ENCODE peak calls at places on chromosome 12, in seven cellular contexts. H, G, N, L, P, K and I are unnamed samples.

GRCh38 chr12:3182426-3182825 is 105.2 kb downstream of the TSPAN9 start:
- DNase-seq in H (peak; percentile 51), G (no peak), N (no peak), L (no peak), P (no peak), K (no peak), I (no peak)

GRCh38 chr12:6532927-6533652 is 1.2 kb upstream of the GAPDH start:
- DNase-seq in H (peak; percentile 80), G (peak; percentile 59), N (no peak), L (no peak), P (no peak), K (peak; percentile 36), I (peak; percentile 78)

GRCh38 chr12:20383612-20384011 is 15.3 kb downstream of the PDE3A start:
- DNase-seq in H (no peak), G (no peak), N (no peak), L (no peak), P (no peak), K (no peak), I (no peak)

GRCh38 chr12:56834886-56835285 is 71.8 kb downstream of the HSD17B6 start:
- DNase-seq in H (no peak), G (no peak), N (no peak), L (no peak), P (no peak), K (no peak), I (no peak)

GRCh38 chr12:24109381-24110039 is 160.0 kb upstream of the SOX5 start:
- DNase-seq in H (peak; percentile 40), G (no peak), N (no peak), L (no peak), P (no peak), K (no peak), I (no peak)

GRCh38 chr12:49061157-49061650 is 610 bp upstream of the KMT2D start:
- DNase-seq in H (no peak), G (no peak), N (no peak), L (no peak), P (no peak), K (peak; percentile 13), I (no peak)

GRCh38 chr12:52655720-52656124 is 3.7 kb upstream of the KRT2 start:
- DNase-seq in H (peak; percentile 72), G (no peak), N (no peak), L (no peak), P (no peak), K (no peak), I (no peak)

GRCh38 chr12:49776413-49776812 is 35.1 kb downstream of the TMBIM6 start:
- DNase-seq in H (peak; percentile 86), G (peak; percentile 89), N (peak; percentile 39), L (no peak), P (peak; percentile 39), K (peak; percentile 52), I (peak; percentile 4)

GRCh38 chr12:86613306-86613705 is 357.1 kb upstream of the MGAT4C start:
- DNase-seq in H (peak; percentile 72), G (no peak), N (no peak), L (no peak), P (no peak), K (no peak), I (no peak)

GRCh38 chr12:66823857-66824570 is 145.1 kb upstream of the GRIP1 start:
- DNase-seq in H (peak; percentile 92), G (no peak), N (no peak), L (no peak), P (no peak), K (no peak), I (peak; percentile 61)

GRCh38 chr12:30828686-30829085 is 73.9 kb upstream of the CAPRIN2 start:
- DNase-seq in H (no peak), G (no peak), N (no peak), L (no peak), P (no peak), K (no peak), I (no peak)

GRCh38 chr12:47094804-47095203 is 15.0 kb upstream of the AMIGO2 start:
- DNase-seq in H (peak; percentile 78), G (no peak), N (no peak), L (no peak), P (no peak), K (no peak), I (no peak)

GRCh38 chr12:50021071-50021470 is 4.2 kb downstream of the RACGAP1 start:
- DNase-seq in H (no peak), G (no peak), N (no peak), L (no peak), P (no peak), K (no peak), I (no peak)

GRCh38 chr12:132807295-132808222 is 21.1 kb downstream of the GOLGA3 start:
- DNase-seq in H (no peak), G (peak; percentile 38), N (no peak), L (no peak), P (no peak), K (no peak), I (no peak)

GRCh38 chr12:10562306-10562933 is 51.0 kb downstream of the MAGOHB start:
- DNase-seq in H (peak; percentile 65), G (peak; percentile 37), N (peak; percentile 36), L (no peak), P (no peak), K (no peak), I (peak; percentile 37)

GRCh38 chr12:76192416-76192815 is 107.9 kb upstream of the NAP1L1 start:
- DNase-seq in H (no peak), G (no peak), N (no peak), L (no peak), P (no peak), K (no peak), I (no peak)

GRCh38 chr12:50615534-50616296 is 110.9 kb downstream of the DIP2B start:
- DNase-seq in H (peak; percentile 93), G (no peak), N (no peak), L (no peak), P (no peak), K (no peak), I (no peak)

GRCh38 chr12:121240484-121241202 is 30.7 kb downstream of the P2RX4 start:
- DNase-seq in H (no peak), G (peak; percentile 68), N (peak; percentile 84), L (peak; percentile 81), P (no peak), K (peak; percentile 45), I (no peak)

GRCh38 chr12:42504049-42504448 is 85.5 kb downstream of the PRICKLE1 start:
- DNase-seq in H (peak; percentile 26), G (peak; percentile 14), N (no peak), L (no peak), P (no peak), K (no peak), I (no peak)

GRCh38 chr12:79897617-79898016 is 37.3 kb downstream of the PPP1R12A start:
- DNase-seq in H (peak; percentile 79), G (peak; percentile 83), N (no peak), L (no peak), P (peak; percentile 81), K (no peak), I (no peak)

GRCh38 chr12:52798003-52798670 is 2.2 kb upstream of the KRT3 start:
- DNase-seq in H (peak; percentile 58), G (peak; percentile 79), N (no peak), L (no peak), P (no peak), K (no peak), I (no peak)